ENCODE peak calls at places on chromosomes 3 and 15, in ten cellular contexts. H is small intestine; Y is breast epithelium; F is CD4-positive, alpha-beta memory T cell; D is cardiac muscle cell; I is fibroblast of lung; U is left ventricle myocardium inferior; S is endodermal cell; M is heart right ventricle; N is heart left ventricle. K is an unnamed sample. For H3K9me3, the result is how much of the 10 kb centered on the place peaks cover.

GRCh38 chr3:192187485-192188051 is 539.8 kb downstream of the FGF12 start:
- DNase-seq in D (peak), I (peak), N (no peak), F (no peak), M (no peak), Y (no peak), U (no peak), S (no peak), H (no peak), K (no peak)

GRCh38 chr15:63025460-63025859 is 17.1 kb upstream of the TPM1 start:
- DNase-seq in I (no peak), Y (no peak), N (no peak), M (no peak), F (no peak), H (no peak), S (peak), D (no peak), U (no peak), K (no peak)

GRCh38 chr15:39785806-39786205 is 3.2 kb upstream of the FSIP1 start:
- DNase-seq in H (no peak), I (no peak), S (no peak), F (no peak), Y (no peak), M (no peak), U (no peak), D (no peak), N (no peak), K (no peak)

GRCh38 chr3:49124991-49125670 is 4.5 kb upstream of the USP19 start:
- DNase-seq in I (peak), F (no peak), H (no peak), N (no peak), Y (no peak), M (no peak), D (no peak), U (no peak), S (peak), K (no peak)

GRCh38 chr3:65925254-65925954 is 113.3 kb downstream of the MAGI1 start:
- DNase-seq in F (no peak), U (no peak), I (no peak), Y (no peak), D (no peak), M (no peak), S (no peak), N (no peak), H (no peak), K (no peak)

GRCh38 chr3:160447544-160447943 is 2.0 kb downstream of the TRIM59 start:
- DNase-seq in H (no peak), S (no peak), Y (no peak), N (no peak), M (no peak), I (peak), F (no peak), U (no peak), D (peak), K (no peak)

GRCh38 chr3:4751057-4752051 is 227.9 kb upstream of the BHLHE40 start:
- DNase-seq in S (no peak), I (peak), N (no peak), U (no peak), D (peak), H (peak), Y (no peak), M (no peak), F (peak), K (no peak)

GRCh38 chr3:158110658-158111018 is 749 bp downstream of the RSRC1 start:
- DNase-seq in F (no peak), Y (no peak), U (no peak), N (no peak), M (no peak), S (no peak), I (no peak), H (no peak), D (no peak), K (no peak)

GRCh38 chr3:14922863-14923262 is 24.5 kb upstream of the NR2C2 start:
- DNase-seq in Y (no peak), D (no peak), I (no peak), H (no peak), N (no peak), U (no peak), F (no peak), S (no peak), M (no peak), K (no peak)

GRCh38 chr3:174439621-174440349 is 419.3 kb upstream of the NAALADL2 start:
- DNase-seq in D (peak), I (peak), Y (no peak), H (peak), N (peak), U (no peak), M (no peak), S (peak), F (no peak), K (no peak)

GRCh38 chr3:188780188-188781147 is 391.3 kb upstream of the TPRG1 start:
- DNase-seq in D (peak), F (no peak), S (no peak), N (no peak), I (peak), H (no peak), Y (no peak), M (no peak), U (peak), K (no peak)

GRCh38 chr3:42803800-42804112 is 534 bp downstream of the HIGD1A start:
- DNase-seq in N (peak), I (peak), U (peak), F (no peak), D (peak), S (peak), H (no peak), M (peak), Y (no peak), K (no peak)

GRCh38 chr15:64459382-64459781 is 996 bp upstream of the ZNF609 start:
- DNase-seq in Y (no peak), U (no peak), N (no peak), S (no peak), F (no peak), H (no peak), D (no peak), M (no peak), I (no peak), K (no peak)

GRCh38 chr15:80264031-80264430 is 12.0 kb upstream of the CTXND1 start:
- DNase-seq in D (peak), S (peak), N (no peak), U (no peak), Y (no peak), H (no peak), F (no peak), I (peak), M (no peak), K (no peak)

GRCh38 chr3:13235079-13235478 is 161.8 kb upstream of the IQSEC1 start:
- DNase-seq in N (no peak), U (no peak), F (no peak), D (no peak), I (no peak), Y (no peak), H (no peak), M (no peak), S (no peak), K (no peak)

GRCh38 chr3:45972534-45973402 is 22.9 kb downstream of the FYCO1 start:
- DNase-seq in N (no peak), S (no peak), I (peak), U (no peak), D (peak), F (no peak), Y (no peak), H (no peak), M (no peak), K (no peak)
- H3K27ac ChIP-seq in N (no peak), S (no peak), I (peak), U (no peak), D (no peak), F (no peak), Y (no peak), H (no peak), M (no peak), K (no peak)

DNA sequence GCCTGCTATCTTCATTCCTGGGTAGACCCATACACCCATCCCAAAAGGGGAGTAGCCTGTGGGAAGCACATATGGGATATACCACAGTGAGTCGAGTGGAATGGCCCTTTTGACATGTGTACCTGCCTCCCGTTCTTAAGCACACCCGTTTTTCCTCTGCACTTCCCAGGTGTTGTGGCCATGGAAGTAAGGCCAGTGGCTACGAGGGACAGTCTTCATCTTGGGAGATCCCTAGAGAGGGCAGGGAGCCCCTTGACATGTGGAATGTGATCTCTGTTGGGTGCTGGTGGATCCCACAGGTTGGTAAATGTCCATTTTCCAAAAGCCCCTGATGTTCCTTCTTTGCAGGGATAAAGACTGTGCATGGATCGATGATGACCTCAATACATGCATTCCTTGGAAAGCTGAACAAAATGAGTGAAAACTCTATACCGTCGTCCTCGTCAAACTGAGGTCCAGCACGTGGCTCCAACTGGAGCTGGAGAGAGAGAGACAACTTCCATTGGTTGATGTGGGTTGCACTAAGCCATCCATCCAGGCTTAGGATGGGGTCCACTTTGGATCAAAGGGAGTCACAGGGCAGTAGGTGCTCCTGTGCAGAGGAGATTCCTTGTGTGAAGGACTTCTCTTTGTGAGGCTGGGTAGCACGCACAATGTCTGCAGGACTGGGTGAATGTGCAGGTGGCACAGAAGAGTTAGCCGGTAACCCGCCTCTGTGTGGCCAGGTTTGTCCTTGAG is 136.8 kb downstream of the SNRPN start:
- DNase-seq in H (no peak), M (no peak), Y (no peak), D (no peak), N (no peak), U (no peak), I (no peak), S (peak), F (no peak), K (no peak)
- H3K9me3 ChIP-seq in H (under half), M (half or more), Y (half or more), D (under half), N (half or more), U (half or more), I (under half), S (under half), F (under half), K (under half)

DNA sequence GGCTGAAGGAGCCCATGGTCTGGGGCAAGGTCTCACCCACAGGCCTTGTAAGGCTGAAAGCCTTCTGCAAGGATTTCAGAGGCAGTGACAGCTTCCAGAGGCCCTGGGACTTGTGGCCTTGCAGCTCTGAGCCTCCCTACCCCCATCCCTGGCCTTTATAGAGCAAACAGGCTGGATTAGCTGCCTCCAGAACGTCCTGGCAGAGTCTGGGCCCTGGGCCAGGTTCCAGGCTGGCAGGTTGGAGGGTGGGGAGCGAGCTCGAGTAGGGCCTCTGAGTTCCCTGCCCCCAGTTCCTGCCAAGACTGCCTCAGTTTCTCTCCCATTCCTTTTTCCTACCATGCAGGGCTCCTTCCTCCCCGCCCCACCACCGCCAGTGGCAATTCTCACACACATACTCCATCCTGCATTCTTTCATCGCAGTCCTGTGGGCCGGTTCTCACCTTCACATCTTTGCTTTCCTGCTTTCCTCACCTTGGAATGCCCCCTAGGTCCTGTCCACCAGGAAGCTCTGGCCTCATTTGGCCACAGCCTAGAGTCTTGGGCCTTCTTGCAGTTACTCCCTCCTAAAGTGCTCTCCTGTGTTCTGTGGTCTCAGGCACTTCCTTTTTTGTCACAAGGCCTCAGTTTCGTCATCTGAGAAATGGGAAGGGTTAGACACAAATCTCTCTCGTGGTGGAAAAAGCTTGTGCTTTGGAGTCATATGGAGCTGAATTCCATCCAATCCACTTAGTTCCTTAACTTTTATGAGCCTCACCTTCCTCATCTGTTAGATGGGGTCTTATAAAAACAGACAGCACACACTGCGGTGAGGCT is 2.7 kb downstream of the LMAN1L start:
- DNase-seq in H (peak), S (no peak), M (peak), N (peak), F (no peak), D (no peak), U (peak), Y (no peak), I (no peak), K (no peak)
- H3K27ac ChIP-seq in H (no peak), S (no peak), M (no peak), N (peak), F (no peak), D (no peak), U (peak), Y (no peak), I (no peak), K (no peak)

DNA sequence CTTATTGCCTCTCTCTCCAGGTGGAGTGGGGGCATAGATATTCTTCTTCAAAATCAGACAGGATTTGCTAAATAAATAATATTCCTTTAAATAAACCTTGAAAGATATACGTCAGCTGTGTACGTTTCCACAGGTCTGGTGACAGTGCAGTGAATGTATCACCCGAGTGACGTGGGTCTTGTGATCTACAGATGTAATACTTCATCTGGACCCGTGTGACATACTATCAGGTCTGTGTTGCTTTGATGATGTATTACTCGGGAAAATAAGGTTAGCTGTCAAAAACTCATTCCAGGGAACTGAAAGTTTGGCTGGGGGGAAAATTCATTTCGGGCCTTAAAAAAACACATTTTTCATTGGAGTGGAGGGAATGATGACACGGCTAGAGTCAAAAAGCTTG is 302.8 kb downstream of the CHL1 start:
- DNase-seq in I (no peak), N (no peak), Y (no peak), F (no peak), D (no peak), M (no peak), H (no peak), U (no peak), S (no peak), K (no peak)
- H3K9me3 ChIP-seq in I (under half), N (under half), Y (under half), F (under half), D (under half), M (under half), H (under half), U (under half), S (half or more), K (under half)

GRCh38 chr3:37729119-37729518 is 132.6 kb upstream of the CTDSPL start:
- DNase-seq in U (no peak), D (peak), S (no peak), H (no peak), I (peak), Y (no peak), F (no peak), N (no peak), M (no peak), K (no peak)

GRCh38 chr3:37731895-37732294 is 129.8 kb upstream of the CTDSPL start:
- DNase-seq in N (no peak), M (no peak), Y (no peak), S (no peak), F (no peak), D (no peak), H (no peak), U (no peak), I (no peak), K (no peak)

GRCh38 chr3:37726445-37727000 is 135.2 kb upstream of the CTDSPL start:
- DNase-seq in H (no peak), F (no peak), M (no peak), U (no peak), D (no peak), N (no peak), I (peak), S (no peak), Y (no peak), K (no peak)

GRCh38 chr3:37730825-37731224 is 130.9 kb upstream of the CTDSPL start:
- DNase-seq in H (no peak), M (no peak), U (no peak), D (no peak), N (peak), S (no peak), I (no peak), F (no peak), Y (no peak), K (no peak)

GRCh38 chr3:37730383-37730782 is 131.3 kb upstream of the CTDSPL start:
- DNase-seq in Y (no peak), U (no peak), F (no peak), S (peak), H (no peak), N (no peak), I (no peak), M (no peak), D (no peak), K (no peak)
- H3K27ac ChIP-seq in Y (no peak), U (no peak), F (no peak), S (no peak), H (no peak), N (no peak), I (no peak), M (no peak), D (no peak), K (no peak)

GRCh38 chr3:7292362-7292761 is 431.4 kb downstream of the GRM7 start:
- DNase-seq in H (no peak), Y (no peak), M (no peak), D (peak), U (no peak), S (no peak), I (peak), N (no peak), F (no peak), K (no peak)
- H3K9me3 ChIP-seq in H (under half), Y (under half), M (under half), D (under half), U (under half), S (under half), I (under half), N (under half), F (under half), K (under half)